ENCODE peak calls at places on chromosomes 1 and 21, in nine cellular contexts. I is mucosa of descending colon; B is osteocyte; T is CD8-positive, alpha-beta T cell; Y is foreskin fibroblast; C is OCI-LY7; F is GM10248; M is GM06990; K is heart right ventricle. P is an unnamed sample.
A peak's percentile ranks its signal among the peaks of the same experiment; 100 is the strongest.

GRCh38 chr1:182157187-182157586 is 95.7 kb upstream of the ZNF648 start:
- DNase-seq in I (no peak), B (no peak), T (no peak), Y (no peak), C (no peak), F (no peak), M (no peak), K (no peak), P (no peak)

GRCh38 chr1:11977625-11978024 is 2.6 kb upstream of the MFN2 start:
- DNase-seq in I (no peak), B (no peak), T (no peak), Y (peak; percentile 81), C (no peak), F (no peak), M (no peak), K (no peak), P (peak; percentile 90)

GRCh38 chr1:21241761-21242581 is 48.3 kb downstream of the ECE1 start:
- DNase-seq in I (no peak), B (no peak), T (no peak), Y (no peak), C (no peak), F (no peak), M (no peak), K (no peak), P (no peak)

GRCh38 chr21:35932232-35932911 is 128.0 kb downstream of the SETD4 start:
- DNase-seq in I (no peak), B (no peak), T (no peak), Y (peak; percentile 97), C (peak; percentile 91), F (peak; percentile 50), M (peak; percentile 37), K (peak; percentile 27), P (peak; percentile 81)

GRCh38 chr1:25556791-25557476 is 13.5 kb downstream of the LDLRAP1 start:
- DNase-seq in I (peak; percentile 57), B (no peak), T (peak; percentile 57), Y (no peak), C (no peak), F (no peak), M (no peak), K (no peak), P (peak; percentile 65)

GRCh38 chr1:15603050-15603965 is 13.9 kb upstream of the DDI2 start:
- DNase-seq in I (peak; percentile 97), B (peak; percentile 98), T (peak; percentile 90), Y (peak; percentile 97), C (peak; percentile 86), F (peak; percentile 95), M (peak; percentile 88), K (peak; percentile 97), P (peak; percentile 95)

GRCh38 chr1:210698661-210699060 is 370.0 kb downstream of the HHAT start:
- DNase-seq in I (no peak), B (no peak), T (no peak), Y (no peak), C (no peak), F (no peak), M (no peak), K (no peak), P (no peak)

GRCh38 chr1:186487163-186487562 is 26.2 kb upstream of the PDC start:
- DNase-seq in I (no peak), B (no peak), T (no peak), Y (no peak), C (no peak), F (no peak), M (no peak), K (no peak), P (no peak)

GRCh38 chr1:154937988-154938386 is 1.5 kb upstream of the PMVK start:
- DNase-seq in I (no peak), B (no peak), T (no peak), Y (no peak), C (no peak), F (no peak), M (no peak), K (no peak), P (no peak)

GRCh38 chr1:236064674-236065508 is at the start of gene NID1:
- DNase-seq in I (peak; percentile 74), B (peak; percentile 89), T (peak; percentile 15), Y (peak; percentile 89), C (no peak), F (peak; percentile 56), M (peak; percentile 66), K (peak; percentile 90), P (peak; percentile 73)

GRCh38 chr1:160618763-160619274 is 28.0 kb downstream of the SLAMF1 start:
- DNase-seq in I (no peak), B (no peak), T (peak; percentile 40), Y (no peak), C (peak; percentile 59), F (no peak), M (no peak), K (no peak), P (no peak)

GRCh38 chr1:95730986-95731385 is 497.0 kb downstream of the RWDD3 start:
- DNase-seq in I (no peak), B (no peak), T (no peak), Y (no peak), C (no peak), F (no peak), M (no peak), K (no peak), P (no peak)

GRCh38 chr1:115299266-115299665 is 38.8 kb downstream of the NGF start:
- DNase-seq in I (no peak), B (no peak), T (no peak), Y (no peak), C (no peak), F (no peak), M (no peak), K (no peak), P (no peak)

DNA sequence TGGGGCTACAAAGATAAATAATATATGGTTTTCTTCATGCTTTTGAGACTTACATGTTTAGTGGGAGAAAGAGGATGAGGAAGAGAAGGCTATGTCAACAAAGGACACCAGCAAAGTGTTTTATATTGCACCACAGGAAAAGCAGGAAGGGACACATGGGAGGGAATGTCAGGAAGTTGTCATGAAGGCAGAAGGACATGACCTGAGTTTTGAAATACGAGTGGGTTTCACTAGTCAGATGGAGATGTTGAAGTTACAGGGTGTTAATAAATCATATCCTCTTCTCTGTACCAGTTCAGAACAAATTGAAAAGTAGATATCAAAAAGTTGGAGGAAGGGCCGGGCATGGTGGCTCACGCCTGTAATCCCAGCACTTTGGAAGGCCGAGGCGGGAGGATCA is 18.2 kb upstream of the AGO1 start:
- DNase-seq in I (no peak), B (no peak), T (no peak), Y (no peak), C (no peak), F (no peak), M (no peak), K (no peak), P (no peak)
- TF ChIP-seq CTCF in I (no peak), B (no peak), T (no peak), Y (no peak), C (no peak), F (no peak), M (no peak), K (no peak), P (no peak)

DNA sequence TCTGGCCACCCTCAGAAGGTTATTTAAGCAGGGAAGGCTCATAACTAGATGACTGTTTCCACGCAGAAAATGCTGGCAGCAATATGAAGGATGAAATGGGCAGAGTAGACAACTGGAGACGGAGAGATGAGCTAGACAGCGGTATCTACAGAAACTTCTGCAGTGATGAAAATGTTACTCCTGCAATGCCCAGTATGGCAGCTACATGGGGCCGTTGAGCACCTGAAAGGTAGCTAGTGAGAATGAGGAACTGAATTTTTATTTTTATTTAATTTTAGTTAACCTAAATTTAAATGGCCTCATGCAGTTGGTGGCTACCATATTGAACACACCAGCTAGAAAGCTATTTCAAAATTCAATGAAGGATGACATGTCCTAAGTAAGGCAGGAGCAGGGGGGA is 27.3 kb downstream of the SIPA1L2 start:
- DNase-seq in I (no peak), B (no peak), T (no peak), Y (no peak), C (peak; percentile 39), F (no peak), M (no peak), K (no peak), P (no peak)
- TF ChIP-seq CTCF in I (no peak), B (peak; percentile 25), T (no peak), Y (no peak), C (peak; percentile 66), F (no peak), M (peak; percentile 15), K (no peak), P (no peak)

GRCh38 chr1:23023174-23023573 is 3.9 kb downstream of the KDM1A start:
- DNase-seq in I (no peak), B (no peak), T (no peak), Y (no peak), C (no peak), F (no peak), M (no peak), K (no peak), P (no peak)
- TF ChIP-seq CTCF in I (no peak), B (no peak), T (no peak), Y (no peak), C (no peak), F (no peak), M (no peak), K (no peak), P (no peak)

GRCh38 chr1:27489973-27490741 is at the start of gene WASF2:
- DNase-seq in I (peak; percentile 98), B (peak; percentile 99), T (peak; percentile 96), Y (peak; percentile 95), C (peak; percentile 100), F (peak; percentile 93), M (peak; percentile 96), K (peak; percentile 96), P (peak; percentile 96)
- TF ChIP-seq CTCF in I (no peak), B (no peak), T (no peak), Y (no peak), C (no peak), F (no peak), M (no peak), K (no peak), P (no peak)

GRCh38 chr1:205739348-205740160 is 10.4 kb downstream of the NUCKS1 start:
- DNase-seq in I (no peak), B (no peak), T (no peak), Y (peak; percentile 60), C (no peak), F (no peak), M (no peak), K (no peak), P (peak; percentile 60)
- TF ChIP-seq CTCF in I (no peak), B (peak; percentile 35), T (no peak), Y (peak; percentile 39), C (no peak), F (no peak), M (no peak), K (no peak), P (peak; percentile 24)

GRCh38 chr21:31557956-31558838 is 101.3 kb upstream of the SOD1 start:
- DNase-seq in I (peak; percentile 33), B (no peak), T (peak; percentile 46), Y (no peak), C (peak; percentile 72), F (no peak), M (peak; percentile 22), K (no peak), P (no peak)
- TF ChIP-seq CTCF in I (no peak), B (no peak), T (no peak), Y (no peak), C (peak; percentile 16), F (no peak), M (no peak), K (no peak), P (no peak)

DNA sequence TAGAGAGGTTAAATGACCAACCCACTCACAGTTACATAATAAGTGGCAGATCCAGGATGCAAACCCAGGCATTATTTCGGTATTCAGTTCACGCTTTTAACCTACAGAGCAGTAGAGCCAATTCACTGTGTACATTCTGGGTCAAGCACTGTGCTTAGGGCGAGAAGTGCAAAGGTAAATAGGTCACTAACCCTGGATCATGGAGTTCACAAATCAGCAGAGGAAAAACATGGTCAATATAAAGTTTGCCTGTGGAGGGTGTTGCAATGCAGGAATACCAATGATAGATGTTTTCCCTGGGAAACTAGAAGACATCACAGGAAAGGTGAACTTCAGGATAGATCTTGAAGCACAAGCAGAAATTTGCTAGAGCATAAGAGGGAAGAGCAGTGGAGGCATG is 253.4 kb upstream of the NFIA start:
- DNase-seq in I (no peak), B (no peak), T (no peak), Y (no peak), C (no peak), F (no peak), M (no peak), K (no peak), P (no peak)
- TF ChIP-seq CTCF in I (no peak), B (no peak), T (no peak), Y (no peak), C (no peak), F (no peak), M (no peak), K (no peak), P (no peak)

P was measured in AG10803.